ENCODE peak calls at places on chromosome 10, in six cellular contexts. I is progenitor cell of endocrine pancreas, P is GM10248, N is mucosa of descending colon, S is cardiac fibroblast, L is Calu3. U is an unnamed sample.
A peak's percentile ranks its signal among the peaks of the same experiment; 100 is the strongest.

GRCh38 chr10:51918921-51919325 is 219.5 kb upstream of the CSTF2T start:
- DNase-seq in I (no peak), P (no peak), N (no peak), S (no peak), L (no peak), U (no peak)

GRCh38 chr10:13857465-13857864 is 270.7 kb downstream of the PRPF18 start:
- DNase-seq in I (no peak), P (no peak), N (no peak), S (no peak), L (no peak), U (no peak)

GRCh38 chr10:95181731-95182130 is 12.3 kb upstream of the ACSM6 start:
- DNase-seq in I (no peak), P (no peak), N (no peak), S (no peak), L (no peak), U (no peak)

GRCh38 chr10:3173173-3173878 is 744 bp upstream of the PITRM1 start:
- DNase-seq in I (no peak), P (no peak), N (peak; percentile 97), S (no peak), L (peak; percentile 97), U (no peak)

GRCh38 chr10:128739937-128740336 is 613.7 kb upstream of the MKI67 start:
- DNase-seq in I (no peak), P (no peak), N (no peak), S (no peak), L (no peak), U (no peak)

GRCh38 chr10:35378547-35379210 is 42.4 kb downstream of the CCNY start:
- DNase-seq in I (no peak), P (no peak), N (no peak), S (peak; percentile 72), L (no peak), U (no peak)

GRCh38 chr10:23886355-23886754 is 322.6 kb upstream of the KIAA1217 start:
- DNase-seq in I (no peak), P (no peak), N (no peak), S (no peak), L (no peak), U (no peak)

GRCh38 chr10:110502851-110503301 is 5.2 kb downstream of the DUSP5 start:
- DNase-seq in I (no peak), P (peak; percentile 57), N (no peak), S (peak; percentile 61), L (no peak), U (no peak)

GRCh38 chr10:133012573-133013359 is 70.4 kb upstream of the CFAP46 start:
- DNase-seq in I (no peak), P (no peak), N (peak; percentile 76), S (no peak), L (no peak), U (no peak)

GRCh38 chr10:36254191-36254590 is 612.1 kb upstream of the FZD8 start:
- DNase-seq in I (no peak), P (no peak), N (peak; percentile 35), S (peak; percentile 67), L (no peak), U (no peak)

GRCh38 chr10:87635498-87636312 is 24.0 kb upstream of the PAPSS2 start:
- DNase-seq in I (no peak), P (no peak), N (no peak), S (peak; percentile 86), L (peak; percentile 55), U (no peak)

GRCh38 chr10:29725133-29725720 is 90.5 kb upstream of the SVIL start:
- DNase-seq in I (no peak), P (no peak), N (no peak), S (peak; percentile 39), L (peak; percentile 36), U (no peak)

GRCh38 chr10:10515479-10516204 is 502.0 kb upstream of the CELF2 start:
- DNase-seq in I (no peak), P (no peak), N (no peak), S (peak; percentile 49), L (no peak), U (no peak)

GRCh38 chr10:130138479-130138866 is 2.3 kb downstream of the GLRX3 start:
- DNase-seq in I (no peak), P (no peak), N (no peak), S (peak; percentile 74), L (peak; percentile 34), U (no peak)

GRCh38 chr10:129605266-129605985 is 138.4 kb downstream of the MGMT start:
- DNase-seq in I (no peak), P (peak; percentile 45), N (no peak), S (no peak), L (no peak), U (no peak)

GRCh38 chr10:62594093-62594520 is 210.4 kb upstream of the ADO start:
- DNase-seq in I (peak; percentile 39), P (peak; percentile 54), N (no peak), S (peak; percentile 71), L (peak; percentile 77), U (peak; percentile 68)

GRCh38 chr10:92238062-92238585 is 52.8 kb downstream of the CPEB3 start:
- DNase-seq in I (no peak), P (no peak), N (no peak), S (no peak), L (no peak), U (no peak)

GRCh38 chr10:71816931-71817631 is 34.0 kb downstream of the PSAP start:
- DNase-seq in I (no peak), P (no peak), N (no peak), S (no peak), L (no peak), U (no peak)

GRCh38 chr10:116082762-116083161 is 190.2 kb downstream of the GFRA1 start:
- DNase-seq in I (no peak), P (no peak), N (no peak), S (no peak), L (no peak), U (no peak)

DNA sequence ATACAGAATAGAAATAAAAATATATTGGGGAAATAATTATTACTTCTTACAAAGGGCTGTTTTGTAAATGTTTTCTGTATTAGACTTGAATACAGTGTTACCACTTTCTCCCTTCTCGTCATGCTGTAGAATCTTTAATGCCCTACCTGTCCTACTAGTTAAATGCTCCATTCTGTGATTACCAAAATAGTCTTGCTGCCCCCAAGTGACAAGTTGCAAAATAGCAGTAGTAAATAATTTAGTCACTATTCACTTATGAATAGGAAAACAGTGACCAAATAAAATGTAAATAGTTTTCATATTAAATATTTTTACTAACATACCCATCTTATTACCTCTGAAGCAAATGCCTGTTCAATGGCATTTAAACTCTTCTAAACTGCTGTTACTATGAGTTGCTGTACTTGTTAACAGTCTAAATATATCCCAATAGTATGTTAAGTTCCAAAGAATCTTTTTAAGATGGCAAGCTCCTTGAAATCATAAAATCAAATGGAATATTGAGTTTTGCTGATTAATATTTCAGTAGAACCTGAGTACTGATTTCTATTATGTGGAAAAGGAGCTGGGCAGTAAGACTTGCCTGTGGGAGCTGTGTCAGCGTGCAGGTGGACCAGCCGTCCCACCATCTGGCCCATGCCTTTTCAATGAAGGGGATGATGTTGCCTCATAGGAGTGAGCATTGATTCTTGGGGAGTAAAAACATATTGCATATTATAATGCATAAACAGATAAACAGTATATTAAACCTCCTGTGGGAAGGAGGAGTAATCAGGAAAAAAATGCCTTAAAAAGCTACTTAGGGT is 18.1 kb upstream of the OIT3 start:
- DNase-seq in I (no peak), P (peak; percentile 33), N (no peak), S (peak; percentile 61), L (peak; percentile 28), U (no peak)
- TF ChIP-seq CTCF in I (peak; percentile 60), P (peak; percentile 66), N (no peak), S (peak; percentile 50), L (peak; percentile 71), U (peak; percentile 37)

GRCh38 chr10:102375250-102375649 is 20.3 kb upstream of the NFKB2 start:
- DNase-seq in I (no peak), P (no peak), N (no peak), S (no peak), L (no peak), U (no peak)
- TF ChIP-seq CTCF in I (no peak), P (no peak), N (no peak), S (peak; percentile 5), L (no peak), U (no peak)

GRCh38 chr10:69392481-69393000 is 24.2 kb downstream of the TACR2 start:
- DNase-seq in I (peak; percentile 66), P (peak; percentile 88), N (peak; percentile 85), S (peak; percentile 89), L (peak; percentile 90), U (peak; percentile 84)
- TF ChIP-seq CTCF in I (peak; percentile 93), P (peak; percentile 96), N (peak; percentile 81), S (peak; percentile 98), L (peak; percentile 97), U (peak; percentile 91)

GRCh38 chr10:83991986-83992753 is 147.1 kb upstream of the GHITM start:
- DNase-seq in I (peak; percentile 14), P (peak; percentile 34), N (no peak), S (peak; percentile 4), L (peak; percentile 2), U (peak; percentile 59)
- TF ChIP-seq CTCF in I (peak; percentile 61), P (peak; percentile 52), N (no peak), S (no peak), L (no peak), U (peak; percentile 40)